ENCODE peak calls at places on chromosomes 13 and 19, in five cellular contexts. Q is NCI-H1436, O is neural crest cell, T is MCF 10A, P is SK-MEL-5. L is an unnamed sample.
A peak's percentile ranks its signal among the peaks of the same experiment; 100 is the strongest.

GRCh38 chr13:44692173-44692713 is 116.1 kb upstream of the TSC22D1 start:
- DNase-seq in Q (no peak), O (no peak), T (peak; percentile 14), P (peak; percentile 62), L (no peak)

GRCh38 chr19:15372891-15373301 is 6.7 kb downstream of the AKAP8 start:
- DNase-seq in P (no peak), Q (no peak), T (no peak), O (no peak), L (no peak)

GRCh38 chr13:85261757-85262346 is 537.4 kb downstream of the SLITRK6 start:
- DNase-seq in O (no peak), P (peak; percentile 49), Q (no peak), T (peak; percentile 50), L (no peak)

GRCh38 chr19:3524075-3524842 is 14.7 kb upstream of the TEKTIP1 start:
- DNase-seq in O (no peak), T (no peak), P (no peak), Q (no peak), L (no peak)

GRCh38 chr13:23558675-23559536 is 11.3 kb upstream of the TNFRSF19 start:
- DNase-seq in O (peak; percentile 25), P (peak; percentile 100), T (peak; percentile 83), Q (peak; percentile 16), L (no peak)

GRCh38 chr19:38134538-38135149 is 89.4 kb downstream of the DPF1 start:
- DNase-seq in P (peak; percentile 64), O (peak; percentile 57), Q (peak; percentile 30), T (peak; percentile 69), L (no peak)

GRCh38 chr13:113646376-113646775 is 11.6 kb downstream of the ATP4B start:
- DNase-seq in P (no peak), T (no peak), O (no peak), Q (no peak), L (no peak)

GRCh38 chr13:30743319-30744055 is 8.1 kb downstream of the ALOX5AP start:
- DNase-seq in T (peak; percentile 95), O (no peak), Q (no peak), P (no peak), L (no peak)

GRCh38 chr19:55319786-55320185 is 5.4 kb downstream of the TMEM150B start:
- DNase-seq in T (no peak), Q (no peak), O (peak; percentile 68), P (peak; percentile 65), L (no peak)

GRCh38 chr13:30112602-30113435 is 194.5 kb downstream of the KATNAL1 start:
- DNase-seq in P (peak; percentile 99), T (peak; percentile 81), O (peak; percentile 86), Q (peak; percentile 62), L (peak; percentile 85)

GRCh38 chr13:45889582-45890243 is 38.2 kb upstream of the SIAH3 start:
- DNase-seq in T (no peak), O (no peak), P (no peak), Q (no peak), L (no peak)

GRCh38 chr19:50557009-50557613 is 11.1 kb downstream of the LRRC4B start:
- DNase-seq in Q (no peak), O (no peak), P (no peak), T (no peak), L (no peak)

GRCh38 chr13:112731667-112732616 is 42.1 kb downstream of the ATP11A start:
- DNase-seq in O (no peak), Q (no peak), P (no peak), T (no peak), L (no peak)

GRCh38 chr13:75418997-75419396 is 63.0 kb downstream of the TBC1D4 start:
- DNase-seq in P (no peak), O (no peak), Q (no peak), T (peak; percentile 78), L (no peak)

GRCh38 chr19:49331616-49332055 is 3.6 kb upstream of the CD37 start:
- DNase-seq in P (peak; percentile 79), O (no peak), Q (peak; percentile 22), T (peak; percentile 76), L (peak; percentile 58)

GRCh38 chr13:32067149-32067961 is 35.8 kb downstream of the FRY start:
- DNase-seq in T (no peak), O (no peak), Q (no peak), P (no peak), L (no peak)

GRCh38 chr19:47176071-47176626 is 45.5 kb downstream of the SAE1 start:
- DNase-seq in O (no peak), Q (no peak), P (no peak), T (peak; percentile 56), L (no peak)

GRCh38 chr13:41075034-41075433 is 13.7 kb downstream of the WBP4 start:
- DNase-seq in T (peak; percentile 53), O (no peak), P (peak; percentile 59), Q (no peak), L (peak; percentile 51)

GRCh38 chr19:38949580-38950367 is 19.0 kb downstream of the MRPS12 start:
- DNase-seq in O (peak; percentile 98), P (no peak), T (no peak), Q (no peak), L (peak; percentile 58)

GRCh38 chr19:17859533-17860330 is at the start of gene RPL18A:
- DNase-seq in T (peak; percentile 100), O (peak; percentile 93), Q (peak; percentile 99), P (peak; percentile 99), L (peak; percentile 99)

GRCh38 chr19:46193678-46194077 is 35.9 kb upstream of the IGFL1 start:
- DNase-seq in P (no peak), T (no peak), Q (no peak), O (no peak), L (no peak)

GRCh38 chr13:94711561-94712286 is 621 bp downstream of the SOX21 start:
- DNase-seq in O (peak; percentile 36), P (no peak), T (no peak), Q (no peak), L (no peak)

GRCh38 chr19:49492573-49493411 is 3.4 kb upstream of the RPS11 start:
- DNase-seq in O (no peak), Q (no peak), P (peak; percentile 57), T (peak; percentile 57), L (no peak)

GRCh38 chr13:92806215-92806614 is 420.4 kb upstream of the GPC6 start:
- DNase-seq in O (no peak), Q (no peak), T (peak; percentile 33), P (peak; percentile 20), L (no peak)

GRCh38 chr19:53182202-53182601 is 11.0 kb downstream of the ZNF665 start:
- DNase-seq in P (no peak), O (no peak), T (no peak), Q (no peak), L (no peak)

GRCh38 chr13:106488075-106488474 is 47.4 kb downstream of the EFNB2 start:
- DNase-seq in Q (no peak), O (no peak), T (no peak), P (no peak), L (no peak)

GRCh38 chr19:48400018-48400742 is 6.7 kb downstream of the GRIN2D start:
- DNase-seq in P (peak; percentile 77), T (peak; percentile 67), O (peak; percentile 51), Q (peak; percentile 76), L (peak; percentile 23)

GRCh38 chr13:34458756-34459462 is 483.2 kb upstream of the NBEA start:
- DNase-seq in P (no peak), Q (no peak), T (no peak), O (no peak), L (no peak)

GRCh38 chr13:73334459-73334858 is 275.7 kb downstream of the KLF5 start:
- DNase-seq in O (no peak), T (peak; percentile 79), Q (no peak), P (no peak), L (no peak)

GRCh38 chr19:38298841-38299680 is 5.0 kb upstream of the C19orf33 start:
- DNase-seq in T (no peak), O (no peak), P (no peak), Q (no peak), L (no peak)

GRCh38 chr13:85362980-85363379 is 436.2 kb downstream of the SLITRK6 start:
- DNase-seq in Q (no peak), O (no peak), P (no peak), T (no peak), L (no peak)

GRCh38 chr19:12202250-12202649 is 39.4 kb downstream of the ZNF136 start:
- DNase-seq in O (no peak), T (no peak), P (peak; percentile 28), Q (no peak), L (peak; percentile 45)

GRCh38 chr19:41993612-41994483 is at the start of gene ATP1A3:
- DNase-seq in P (peak; percentile 46), Q (peak; percentile 74), O (peak; percentile 51), T (no peak), L (peak; percentile 21)

L was measured in naive thymus-derived CD4-positive, alpha-beta T cell.